ENCODE peak calls at places on chromosomes 5 and 9, in five cellular contexts. One of them, this sample, is unnamed.
A peak's percentile ranks its signal among the peaks of the same experiment; 100 is the strongest.

GRCh38 chr9:131330814-131331600 is 41.5 kb downstream of the PLPP7 start:
- DNase-seq in body of pancreas: no peak
- DNase-seq in CD4-positive, alpha-beta T cell: no peak
- DNase-seq in SK-N-SH: peak; percentile 79
- DNase-seq in AG04450: no peak
- DNase-seq in this sample: no peak

GRCh38 chr5:52989025-52989780 is at the start of gene ITGA2:
- DNase-seq in body of pancreas: peak; percentile 43
- DNase-seq in CD4-positive, alpha-beta T cell: peak; percentile 4
- DNase-seq in SK-N-SH: peak; percentile 77
- DNase-seq in AG04450: no peak
- DNase-seq in this sample: peak; percentile 17

GRCh38 chr9:12933957-12934356 is 159.1 kb downstream of the LURAP1L start:
- DNase-seq in body of pancreas: no peak
- DNase-seq in CD4-positive, alpha-beta T cell: no peak
- DNase-seq in SK-N-SH: no peak
- DNase-seq in AG04450: no peak
- DNase-seq in this sample: no peak

GRCh38 chr5:129377504-129377903 is 82.6 kb upstream of the ADAMTS19 start:
- DNase-seq in body of pancreas: no peak
- DNase-seq in CD4-positive, alpha-beta T cell: no peak
- DNase-seq in SK-N-SH: no peak
- DNase-seq in AG04450: no peak
- DNase-seq in this sample: no peak

GRCh38 chr9:103713631-103714030 is 380.5 kb upstream of the SMC2 start:
- DNase-seq in body of pancreas: no peak
- DNase-seq in CD4-positive, alpha-beta T cell: no peak
- DNase-seq in SK-N-SH: no peak
- DNase-seq in AG04450: no peak
- DNase-seq in this sample: no peak

GRCh38 chr5:93954421-93955069 is 213.1 kb upstream of the POU5F2 start:
- DNase-seq in body of pancreas: no peak
- DNase-seq in CD4-positive, alpha-beta T cell: no peak
- DNase-seq in SK-N-SH: no peak
- DNase-seq in AG04450: no peak
- DNase-seq in this sample: no peak

GRCh38 chr9:110427497-110428104 is 89.9 kb upstream of the TXNDC8 start:
- DNase-seq in body of pancreas: peak; percentile 46
- DNase-seq in CD4-positive, alpha-beta T cell: no peak
- DNase-seq in SK-N-SH: peak; percentile 45
- DNase-seq in AG04450: no peak
- DNase-seq in this sample: peak; percentile 28

GRCh38 chr9:123616707-123617106 is 260.7 kb downstream of the CRB2 start:
- DNase-seq in body of pancreas: no peak
- DNase-seq in CD4-positive, alpha-beta T cell: no peak
- DNase-seq in SK-N-SH: no peak
- DNase-seq in AG04450: no peak
- DNase-seq in this sample: no peak

GRCh38 chr5:39494099-39494498 is 69.3 kb upstream of the DAB2 start:
- DNase-seq in body of pancreas: no peak
- DNase-seq in CD4-positive, alpha-beta T cell: no peak
- DNase-seq in SK-N-SH: no peak
- DNase-seq in AG04450: no peak
- DNase-seq in this sample: no peak

GRCh38 chr5:149452665-149453617 is 73.8 kb upstream of the IL17B start:
- DNase-seq in body of pancreas: no peak
- DNase-seq in CD4-positive, alpha-beta T cell: no peak
- DNase-seq in SK-N-SH: no peak
- DNase-seq in AG04450: peak; percentile 78
- DNase-seq in this sample: no peak

GRCh38 chr9:99807276-99807852 is 14.3 kb upstream of the NR4A3 start:
- DNase-seq in body of pancreas: peak; percentile 72
- DNase-seq in CD4-positive, alpha-beta T cell: peak; percentile 61
- DNase-seq in SK-N-SH: peak; percentile 49
- DNase-seq in AG04450: no peak
- DNase-seq in this sample: no peak

GRCh38 chr5:159965031-159965837 is 43.7 kb upstream of the TTC1 start:
- DNase-seq in body of pancreas: peak; percentile 24
- DNase-seq in CD4-positive, alpha-beta T cell: peak; percentile 4
- DNase-seq in SK-N-SH: peak; percentile 69
- DNase-seq in AG04450: no peak
- DNase-seq in this sample: no peak

GRCh38 chr5:92070786-92071185 is 687.7 kb upstream of the ARRDC3 start:
- DNase-seq in body of pancreas: no peak
- DNase-seq in CD4-positive, alpha-beta T cell: no peak
- DNase-seq in SK-N-SH: no peak
- DNase-seq in AG04450: no peak
- DNase-seq in this sample: no peak

GRCh38 chr5:143106175-143106574 is 297.3 kb downstream of the NR3C1 start:
- DNase-seq in body of pancreas: peak; percentile 70
- DNase-seq in CD4-positive, alpha-beta T cell: no peak
- DNase-seq in SK-N-SH: peak; percentile 45
- DNase-seq in AG04450: no peak
- DNase-seq in this sample: no peak

GRCh38 chr9:132169672-132170392 is 8.0 kb downstream of the NTNG2 start:
- DNase-seq in body of pancreas: peak; percentile 61
- DNase-seq in CD4-positive, alpha-beta T cell: peak; percentile 51
- DNase-seq in SK-N-SH: peak; percentile 80
- DNase-seq in AG04450: peak; percentile 8
- DNase-seq in this sample: peak; percentile 73

GRCh38 chr9:2047144-2047671 is 32.1 kb downstream of the SMARCA2 start:
- DNase-seq in body of pancreas: no peak
- DNase-seq in CD4-positive, alpha-beta T cell: no peak
- DNase-seq in SK-N-SH: no peak
- DNase-seq in AG04450: no peak
- DNase-seq in this sample: no peak

GRCh38 chr5:148911386-148911785 is 85.0 kb downstream of the ADRB2 start:
- DNase-seq in body of pancreas: no peak
- DNase-seq in CD4-positive, alpha-beta T cell: no peak
- DNase-seq in SK-N-SH: no peak
- DNase-seq in AG04450: no peak
- DNase-seq in this sample: no peak

GRCh38 chr5:112418412-112419049 is 546 bp downstream of the EPB41L4A start:
- DNase-seq in body of pancreas: no peak
- DNase-seq in CD4-positive, alpha-beta T cell: no peak
- DNase-seq in SK-N-SH: peak; percentile 11
- DNase-seq in AG04450: no peak
- DNase-seq in this sample: no peak

GRCh38 chr9:74496819-74497749 is at the start of gene RORB:
- DNase-seq in body of pancreas: peak; percentile 36
- DNase-seq in CD4-positive, alpha-beta T cell: no peak
- DNase-seq in SK-N-SH: peak; percentile 93
- DNase-seq in AG04450: no peak
- DNase-seq in this sample: peak; percentile 81

GRCh38 chr5:71830626-71831539 is 111.8 kb downstream of the CARTPT start:
- DNase-seq in body of pancreas: peak; percentile 57
- DNase-seq in CD4-positive, alpha-beta T cell: no peak
- DNase-seq in SK-N-SH: no peak
- DNase-seq in AG04450: peak; percentile 43
- DNase-seq in this sample: peak; percentile 0

GRCh38 chr5:38999037-38999436 is 75.2 kb downstream of the RICTOR start:
- DNase-seq in body of pancreas: no peak
- DNase-seq in CD4-positive, alpha-beta T cell: no peak
- DNase-seq in SK-N-SH: no peak
- DNase-seq in AG04450: no peak
- DNase-seq in this sample: no peak

GRCh38 chr5:177025139-177025538 is 2.6 kb downstream of the ZNF346 start:
- DNase-seq in body of pancreas: no peak
- DNase-seq in CD4-positive, alpha-beta T cell: no peak
- DNase-seq in SK-N-SH: no peak
- DNase-seq in AG04450: no peak
- DNase-seq in this sample: no peak

GRCh38 chr5:154467655-154468354 is 10.2 kb downstream of the HAND1 start:
- DNase-seq in body of pancreas: peak; percentile 78
- DNase-seq in CD4-positive, alpha-beta T cell: peak; percentile 62
- DNase-seq in SK-N-SH: peak; percentile 85
- DNase-seq in AG04450: no peak
- DNase-seq in this sample: peak; percentile 23

GRCh38 chr5:83145882-83146331 is 68.6 kb downstream of the XRCC4 start:
- DNase-seq in body of pancreas: no peak
- DNase-seq in CD4-positive, alpha-beta T cell: no peak
- DNase-seq in SK-N-SH: no peak
- DNase-seq in AG04450: peak; percentile 7
- DNase-seq in this sample: no peak

GRCh38 chr5:153520137-153520536 is 29.7 kb downstream of the GRIA1 start:
- DNase-seq in body of pancreas: no peak
- DNase-seq in CD4-positive, alpha-beta T cell: no peak
- DNase-seq in SK-N-SH: no peak
- DNase-seq in AG04450: no peak
- DNase-seq in this sample: no peak

GRCh38 chr5:157447246-157447645 is 12.8 kb upstream of the NIPAL4 start:
- DNase-seq in body of pancreas: peak; percentile 17
- DNase-seq in CD4-positive, alpha-beta T cell: no peak
- DNase-seq in SK-N-SH: no peak
- DNase-seq in AG04450: no peak
- DNase-seq in this sample: no peak

GRCh38 chr5:88203977-88204735 is 64.5 kb downstream of the TMEM161B start:
- DNase-seq in body of pancreas: no peak
- DNase-seq in CD4-positive, alpha-beta T cell: peak; percentile 15
- DNase-seq in SK-N-SH: no peak
- DNase-seq in AG04450: no peak
- DNase-seq in this sample: no peak

GRCh38 chr5:73149540-73149939 is 23.5 kb upstream of the TMEM174 start:
- DNase-seq in body of pancreas: no peak
- DNase-seq in CD4-positive, alpha-beta T cell: no peak
- DNase-seq in SK-N-SH: no peak
- DNase-seq in AG04450: no peak
- DNase-seq in this sample: no peak

GRCh38 chr5:1105350-1106265 is 6.3 kb downstream of the SLC12A7 start:
- DNase-seq in body of pancreas: peak; percentile 46
- DNase-seq in CD4-positive, alpha-beta T cell: peak; percentile 47
- DNase-seq in SK-N-SH: no peak
- DNase-seq in AG04450: no peak
- DNase-seq in this sample: no peak

GRCh38 chr9:135701067-135701967 is 668 bp upstream of the KCNT1 start:
- DNase-seq in body of pancreas: no peak
- DNase-seq in CD4-positive, alpha-beta T cell: peak; percentile 2
- DNase-seq in SK-N-SH: peak; percentile 57
- DNase-seq in AG04450: no peak
- DNase-seq in this sample: no peak

GRCh38 chr5:28542968-28543367 is 1504.6 kb upstream of the CDH9 start:
- DNase-seq in body of pancreas: no peak
- DNase-seq in CD4-positive, alpha-beta T cell: no peak
- DNase-seq in SK-N-SH: no peak
- DNase-seq in AG04450: no peak
- DNase-seq in this sample: no peak

GRCh38 chr9:134367061-134367460 is 40.8 kb downstream of the RXRA start:
- DNase-seq in body of pancreas: no peak
- DNase-seq in CD4-positive, alpha-beta T cell: no peak
- DNase-seq in SK-N-SH: peak; percentile 64
- DNase-seq in AG04450: no peak
- DNase-seq in this sample: no peak
- H3K27ac ChIP-seq in body of pancreas: peak overlapping the region; percentile 55
- H3K27ac ChIP-seq in CD4-positive, alpha-beta T cell: no peak overlapping the region
- H3K27ac ChIP-seq in SK-N-SH: peak overlapping the region; percentile 98
- H3K27ac ChIP-seq in AG04450: no peak overlapping the region
- H3K27ac ChIP-seq in this sample: peak overlapping the region; percentile 71

DNA sequence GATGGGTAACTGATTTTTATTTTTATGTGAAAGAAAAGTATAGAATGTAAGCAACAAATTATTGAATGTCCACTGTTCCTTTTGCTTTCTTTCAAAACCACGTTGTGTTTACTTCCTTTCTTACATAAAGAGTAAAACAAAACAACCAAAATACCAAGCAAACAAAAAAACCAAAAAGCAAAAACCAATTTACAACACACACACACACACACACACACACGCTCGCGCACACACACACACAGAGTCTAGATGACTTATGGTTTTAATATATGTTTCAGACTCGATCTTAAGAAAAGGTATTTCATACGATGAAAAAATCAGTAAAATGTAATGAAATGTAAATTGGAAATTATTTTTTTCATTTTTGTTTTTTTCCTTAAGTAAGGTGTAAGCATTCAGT is 80.3 kb downstream of the ADGRV1 start:
- DNase-seq in body of pancreas: no peak
- DNase-seq in CD4-positive, alpha-beta T cell: no peak
- DNase-seq in SK-N-SH: no peak
- DNase-seq in AG04450: no peak
- DNase-seq in this sample: no peak
- H3K27ac ChIP-seq in body of pancreas: no peak overlapping the region
- H3K27ac ChIP-seq in CD4-positive, alpha-beta T cell: no peak overlapping the region
- H3K27ac ChIP-seq in SK-N-SH: no peak overlapping the region
- H3K27ac ChIP-seq in AG04450: no peak overlapping the region
- H3K27ac ChIP-seq in this sample: no peak overlapping the region

GRCh38 chr5:115640274-115640673 is 14.4 kb upstream of the TMED7 start:
- DNase-seq in body of pancreas: no peak
- DNase-seq in CD4-positive, alpha-beta T cell: no peak
- DNase-seq in SK-N-SH: no peak
- DNase-seq in AG04450: no peak
- DNase-seq in this sample: no peak

GRCh38 chr5:115636008-115636407 is 10.2 kb upstream of the TMED7 start:
- DNase-seq in body of pancreas: no peak
- DNase-seq in CD4-positive, alpha-beta T cell: no peak
- DNase-seq in SK-N-SH: no peak
- DNase-seq in AG04450: no peak
- DNase-seq in this sample: no peak

GRCh38 chr5:115639377-115639776 is 13.5 kb upstream of the TMED7 start:
- DNase-seq in body of pancreas: no peak
- DNase-seq in CD4-positive, alpha-beta T cell: no peak
- DNase-seq in SK-N-SH: no peak
- DNase-seq in AG04450: no peak
- DNase-seq in this sample: no peak

GRCh38 chr5:115637507-115637906 is 11.7 kb upstream of the TMED7 start:
- DNase-seq in body of pancreas: no peak
- DNase-seq in CD4-positive, alpha-beta T cell: no peak
- DNase-seq in SK-N-SH: no peak
- DNase-seq in AG04450: no peak
- DNase-seq in this sample: no peak

GRCh38 chr5:115641948-115642347 is 16.1 kb upstream of the TMED7 start:
- DNase-seq in body of pancreas: no peak
- DNase-seq in CD4-positive, alpha-beta T cell: no peak
- DNase-seq in SK-N-SH: no peak
- DNase-seq in AG04450: no peak
- DNase-seq in this sample: no peak
- H3K27ac ChIP-seq in body of pancreas: no peak overlapping the region
- H3K27ac ChIP-seq in CD4-positive, alpha-beta T cell: no peak overlapping the region
- H3K27ac ChIP-seq in SK-N-SH: no peak overlapping the region
- H3K27ac ChIP-seq in AG04450: no peak overlapping the region
- H3K27ac ChIP-seq in this sample: no peak overlapping the region

DNA sequence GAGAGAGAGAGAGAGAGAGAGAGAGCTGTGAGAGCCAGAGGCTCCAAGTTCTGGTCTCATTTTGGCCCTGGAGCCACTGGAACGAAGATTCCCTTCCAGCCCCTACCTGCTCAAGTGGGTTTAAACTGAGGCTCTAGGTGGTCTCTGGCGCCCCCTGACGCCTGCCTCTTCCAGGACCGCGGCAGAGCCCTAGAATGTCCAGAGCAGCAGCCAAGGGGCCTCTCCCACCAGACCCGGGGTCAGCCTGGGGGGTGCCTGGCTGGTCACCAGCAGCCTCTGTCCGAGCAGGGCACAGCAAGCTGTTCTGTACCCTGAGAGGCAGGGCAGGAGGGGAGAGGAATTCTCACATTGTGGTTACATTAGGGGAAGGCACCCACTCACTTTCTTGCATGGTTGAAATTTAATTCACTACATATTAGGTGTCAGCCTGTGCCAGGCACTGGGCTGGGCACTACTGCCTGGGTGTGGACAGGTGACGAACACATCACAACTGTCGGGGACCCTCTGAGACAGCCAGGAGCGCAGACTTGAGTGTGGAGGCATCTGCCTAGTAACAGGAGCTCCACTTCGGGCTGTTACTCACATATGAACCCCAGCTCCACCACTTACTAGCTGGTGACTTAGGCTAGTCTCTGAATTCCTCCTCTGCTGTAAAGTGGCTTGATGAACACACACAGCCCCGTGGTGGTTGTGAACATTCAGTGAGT is 44.5 kb downstream of the AMBP start:
- DNase-seq in body of pancreas: peak; percentile 24
- DNase-seq in CD4-positive, alpha-beta T cell: no peak
- DNase-seq in SK-N-SH: peak; percentile 83
- DNase-seq in AG04450: no peak
- DNase-seq in this sample: peak; percentile 53
- H3K27ac ChIP-seq in body of pancreas: no peak overlapping the region
- H3K27ac ChIP-seq in CD4-positive, alpha-beta T cell: no peak overlapping the region
- H3K27ac ChIP-seq in SK-N-SH: no peak overlapping the region
- H3K27ac ChIP-seq in AG04450: no peak overlapping the region
- H3K27ac ChIP-seq in this sample: no peak overlapping the region

This sample was measured in substantia nigra.